ENCODE peak calls at places on chromosomes 12 and 14, in four cellular contexts. E, R, L and I are unnamed samples.

GRCh38 chr14:22071001-22071400 is 397.4 kb upstream of the OR4E1 start:
- DNase-seq in R (no peak), L (no peak), E (no peak), I (no peak)

GRCh38 chr14:61700104-61700886 is 5.0 kb downstream of the HIF1A start:
- DNase-seq in L (no peak), E (no peak), R (no peak), I (no peak)

GRCh38 chr12:67475725-67476124 is 172.8 kb upstream of the DYRK2 start:
- DNase-seq in L (no peak), E (no peak), R (no peak), I (no peak)

GRCh38 chr14:92215579-92215978 is 93.8 kb downstream of the CPSF2 start:
- DNase-seq in L (no peak), R (no peak), E (no peak), I (no peak)

GRCh38 chr12:39816671-39817185 is 197.1 kb upstream of the ABCD2 start:
- DNase-seq in L (no peak), R (no peak), E (no peak), I (peak)

GRCh38 chr12:81255456-81255855 is 177.6 kb downstream of the ACSS3 start:
- DNase-seq in R (no peak), E (no peak), L (no peak), I (no peak)

GRCh38 chr14:102185360-102185759 is 45.7 kb downstream of the WDR20 start:
- DNase-seq in L (no peak), E (no peak), R (no peak), I (no peak)

GRCh38 chr14:71726639-71727085 is 205.6 kb upstream of the RGS6 start:
- DNase-seq in R (peak), L (no peak), E (no peak), I (no peak)

GRCh38 chr12:106999444-106999843 is 12.5 kb upstream of the MTERF2 start:
- DNase-seq in R (no peak), E (no peak), L (no peak), I (no peak)

GRCh38 chr12:85641796-85642195 is 194.4 kb downstream of the RASSF9 start:
- DNase-seq in R (no peak), L (no peak), E (peak), I (no peak)

GRCh38 chr12:89899651-89900050 is 191.0 kb upstream of the ATP2B1 start:
- DNase-seq in R (no peak), E (no peak), L (no peak), I (no peak)

GRCh38 chr12:2301531-2302461 is 249.0 kb downstream of the CACNA1C start:
- DNase-seq in L (no peak), R (peak), E (peak), I (no peak)

GRCh38 chr12:108306014-108306501 is 33.1 kb downstream of the CMKLR1 start:
- DNase-seq in R (peak), E (peak), L (no peak), I (no peak)

GRCh38 chr12:70355972-70356371 is 10.1 kb upstream of the KCNMB4 start:
- DNase-seq in R (no peak), L (no peak), E (no peak), I (no peak)

GRCh38 chr12:132454949-132455418 is 35.0 kb upstream of the FBRSL1 start:
- DNase-seq in R (no peak), E (no peak), L (no peak), I (no peak)

GRCh38 chr12:131795064-131795463 is 33.1 kb upstream of the MMP17 start:
- DNase-seq in E (no peak), L (no peak), R (no peak), I (no peak)

GRCh38 chr14:76884853-76885276 is 58.7 kb downstream of the LRRC74A start:
- DNase-seq in R (no peak), L (peak), E (no peak), I (peak)

GRCh38 chr12:12999276-12999958 is 648 bp downstream of the HEBP1 start:
- DNase-seq in L (no peak), R (no peak), E (no peak), I (no peak)

GRCh38 chr12:116384629-116385485 is 107.4 kb upstream of the MED13L start:
- DNase-seq in R (no peak), L (peak), E (peak), I (peak)

GRCh38 chr14:97021001-97021400 is 223.8 kb downstream of the VRK1 start:
- DNase-seq in L (peak), E (no peak), R (no peak), I (no peak)

GRCh38 chr12:6917491-6918231 is 3.3 kb downstream of the ENO2 start:
- DNase-seq in E (peak), L (no peak), R (no peak), I (peak)

GRCh38 chr14:96088131-96088880 is 49.1 kb downstream of the C14orf132 start:
- DNase-seq in R (no peak), L (no peak), E (no peak), I (no peak)

GRCh38 chr14:75428230-75429104 is 645 bp downstream of the JDP2 start:
- DNase-seq in L (no peak), R (peak), E (no peak), I (peak)

GRCh38 chr14:75429562-75429961 is 1.7 kb downstream of the JDP2 start:
- DNase-seq in E (no peak), L (peak), R (no peak), I (peak)

GRCh38 chr14:75427126-75427481 is 718 bp upstream of the JDP2 start:
- DNase-seq in L (no peak), E (no peak), R (no peak), I (no peak)

GRCh38 chr14:75426332-75427125 is 1.3 kb upstream of the JDP2 start:
- DNase-seq in R (no peak), E (no peak), L (no peak), I (no peak)

GRCh38 chr14:75427482-75428229 is at the start of gene JDP2:
- DNase-seq in L (peak), E (peak), R (peak), I (peak)
- H3K27ac ChIP-seq in L (no peak), E (peak), R (no peak), I (no peak)

DNA sequence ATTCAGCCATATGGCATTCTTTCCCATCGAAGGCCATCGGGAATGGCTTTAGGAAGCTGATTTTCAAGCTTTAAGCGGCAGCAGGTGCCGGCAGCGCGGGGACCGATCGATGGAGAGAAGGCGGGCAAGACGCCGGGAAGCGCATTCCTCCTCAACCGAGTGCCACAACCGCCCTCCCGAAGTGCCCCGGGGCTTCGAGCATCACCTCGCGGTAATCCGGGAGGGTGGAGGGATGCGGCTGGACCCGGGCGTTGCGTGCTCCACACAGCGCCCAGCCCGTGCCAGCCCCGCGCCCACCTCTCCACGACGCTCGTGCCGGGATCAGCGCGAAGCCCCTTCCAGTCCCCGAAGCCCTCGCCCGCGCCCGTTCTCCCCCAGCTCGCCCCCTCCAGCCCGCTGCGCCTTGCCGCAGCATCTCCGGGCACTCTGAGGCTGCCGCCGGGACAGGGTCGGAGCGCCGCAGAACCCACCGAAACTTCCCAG is 3.2 kb downstream of the USP44 start:
- DNase-seq in E (no peak), R (peak), L (peak), I (peak)
- H3K9ac ChIP-seq in E (peak), R (peak), L (peak), I (peak)

DNA sequence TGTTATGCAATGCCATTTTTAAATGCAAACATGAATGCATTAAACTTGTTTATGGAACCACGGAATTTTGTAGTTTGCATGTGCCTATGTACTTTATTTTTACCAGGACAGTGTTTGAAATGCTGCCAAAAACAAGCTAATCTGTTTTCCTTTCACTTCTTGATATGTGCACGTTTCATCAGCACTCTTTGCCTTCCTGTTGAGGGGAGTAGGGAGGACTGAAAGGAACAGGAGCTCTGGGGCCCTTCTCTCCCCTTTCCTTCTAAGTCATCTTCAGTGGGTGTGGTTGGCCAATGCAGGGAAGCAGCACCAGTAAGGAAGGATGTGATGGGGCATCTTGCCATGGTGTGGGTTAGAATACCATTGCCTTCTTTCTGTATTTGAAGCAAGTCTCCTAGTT is 12.1 kb upstream of the PPP4R4 start:
- DNase-seq in E (no peak), R (no peak), L (no peak), I (no peak)
- H2BK15ac ChIP-seq in E (no peak), R (no peak), L (no peak), I (no peak)

GRCh38 chr12:88638956-88639355 is 58.7 kb upstream of the KITLG start:
- DNase-seq in R (peak), E (peak), L (no peak), I (no peak)
- H3K27ac ChIP-seq in R (no peak), E (peak), L (no peak), I (no peak)

GRCh38 chr14:90522585-90523191 is 125.9 kb downstream of the CALM1 start:
- DNase-seq in R (no peak), E (no peak), L (no peak), I (no peak)
- H3K9ac ChIP-seq in R (no peak), E (no peak), L (no peak), I (no peak)

DNA sequence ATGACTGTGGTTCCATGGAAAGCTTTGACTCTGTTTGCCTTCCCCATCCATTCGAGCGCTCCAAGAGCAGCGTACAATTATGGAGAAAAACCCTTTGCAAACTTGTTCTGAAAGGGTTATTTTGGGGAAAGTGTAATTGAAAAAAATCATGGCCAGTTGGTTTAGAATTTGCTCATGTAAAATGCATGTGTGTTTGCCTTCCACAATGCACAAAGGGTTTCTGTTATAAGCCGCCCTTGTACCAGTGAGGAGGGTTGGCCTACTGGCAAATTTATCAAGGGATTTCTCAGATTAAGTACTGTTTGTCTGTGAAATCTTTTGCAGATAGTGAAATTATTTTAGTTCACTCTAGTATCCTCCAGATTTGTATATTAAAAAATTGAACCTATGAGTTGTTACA is 62.7 kb upstream of the PELI2 start:
- DNase-seq in R (no peak), E (no peak), L (no peak), I (no peak)
- H2BK15ac ChIP-seq in R (no peak), E (no peak), L (no peak), I (no peak)

GRCh38 chr14:103879118-103879569 is 31.8 kb upstream of the PPP1R13B start:
- DNase-seq in L (no peak), R (no peak), E (no peak), I (no peak)

GRCh38 chr14:103880334-103880985 is 33.1 kb upstream of the PPP1R13B start:
- DNase-seq in R (no peak), L (no peak), E (peak), I (no peak)

GRCh38 chr14:103878180-103878579 is 30.8 kb upstream of the PPP1R13B start:
- DNase-seq in L (no peak), E (no peak), R (no peak), I (no peak)

GRCh38 chr14:103880986-103881926 is 33.9 kb upstream of the PPP1R13B start:
- DNase-seq in E (no peak), L (no peak), R (no peak), I (no peak)

GRCh38 chr14:103879570-103880333 is 32.4 kb upstream of the PPP1R13B start:
- DNase-seq in R (no peak), E (no peak), L (peak), I (peak)
- H3K27ac ChIP-seq in R (peak), E (no peak), L (no peak), I (no peak)

DNA sequence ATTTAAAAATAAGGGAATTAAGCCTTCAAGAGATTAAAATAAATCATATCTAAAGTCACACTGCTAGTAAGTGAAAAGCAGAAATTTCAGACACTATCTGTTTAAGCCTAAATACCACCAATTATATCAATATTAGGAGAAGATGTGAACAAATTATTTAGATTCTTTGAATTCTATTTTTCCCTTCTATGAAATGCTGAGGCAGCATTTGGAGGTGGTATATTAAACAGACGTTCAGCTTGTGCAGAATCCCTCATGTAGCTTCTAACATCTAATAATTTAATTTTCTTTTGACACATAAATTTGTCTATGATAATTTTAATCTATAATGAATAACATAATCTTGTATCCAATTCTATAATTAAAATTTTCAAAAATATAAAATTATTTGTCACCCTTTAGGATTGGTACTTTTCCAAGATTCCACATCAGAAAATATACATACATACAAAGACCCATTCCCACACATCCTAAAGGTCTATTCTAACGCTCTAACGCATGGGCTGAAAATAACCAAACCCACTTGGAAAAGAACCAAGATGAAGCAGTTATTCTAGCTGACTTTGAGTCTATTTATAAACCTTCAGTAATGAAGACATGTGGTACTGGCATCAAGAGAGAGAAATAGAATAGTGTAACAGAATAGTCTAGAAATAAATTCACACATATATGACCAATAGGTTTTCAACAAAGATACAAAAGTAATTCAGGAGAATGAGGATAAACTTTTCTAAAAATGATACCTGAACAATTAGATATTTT is 751.8 kb downstream of the GALC start:
- DNase-seq in L (no peak), R (peak), E (no peak), I (no peak)
- H3K9ac ChIP-seq in L (no peak), R (no peak), E (no peak), I (no peak)

DNA sequence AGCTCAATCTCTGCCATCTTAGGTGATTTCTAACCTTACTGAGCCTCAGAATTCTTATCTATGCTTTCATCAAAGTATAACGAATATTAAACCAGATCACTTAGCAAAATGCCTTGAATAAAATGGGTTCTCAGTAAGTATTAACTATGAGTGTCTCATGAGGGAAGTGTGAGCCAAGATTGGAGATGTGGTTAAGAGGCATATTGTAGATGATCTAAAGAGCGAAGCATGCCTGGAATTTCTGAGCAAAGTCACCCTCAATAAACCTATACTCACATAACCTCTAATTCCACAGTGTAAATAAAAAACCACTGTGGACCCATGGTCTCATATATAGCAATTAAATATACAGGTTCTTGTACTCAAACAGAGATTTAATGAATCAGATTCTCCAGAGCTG is 193.1 kb upstream of the FSCB start:
- DNase-seq in R (peak), E (peak), L (no peak), I (peak)
- H2BK15ac ChIP-seq in R (no peak), E (no peak), L (no peak), I (no peak)